ENCODE peak calls at places on chromosomes 13 and 19, in six cellular contexts. W is neuronal stem cell, Y is PC-9, G is breast epithelium, J is left ventricle myocardium inferior, U is stomach. V is an unnamed sample. For H3K36me3, the result is how much of the 10 kb centered on the place peaks cover.

GRCh38 chr13:80527400-80527799 is 186.5 kb upstream of the SPRY2 start:
- DNase-seq in W (no peak), Y (no peak), G (no peak), J (no peak), U (no peak), V (no peak)

GRCh38 chr19:2221250-2221831 is 14.8 kb downstream of the PLEKHJ1 start:
- DNase-seq in W (no peak), Y (no peak), G (no peak), J (no peak), U (no peak), V (no peak)

GRCh38 chr13:20815469-20815868 is 41.7 kb upstream of the EEF1AKMT1 start:
- DNase-seq in W (no peak), Y (no peak), G (no peak), J (no peak), U (no peak), V (no peak)

GRCh38 chr19:33406521-33407139 is 33.1 kb downstream of the CEBPG start:
- DNase-seq in W (peak), Y (peak), G (no peak), J (peak), U (peak), V (peak)

GRCh38 chr13:27770809-27771208 is 21.5 kb upstream of the GSX1 start:
- DNase-seq in W (no peak), Y (no peak), G (no peak), J (no peak), U (no peak), V (no peak)

GRCh38 chr19:38388310-38389100 is at the start of gene SPRED3:
- DNase-seq in W (no peak), Y (no peak), G (peak), J (no peak), U (peak), V (no peak)

GRCh38 chr19:8194528-8195275 is 14.5 kb upstream of the CERS4 start:
- DNase-seq in W (no peak), Y (no peak), G (no peak), J (no peak), U (peak), V (no peak)

GRCh38 chr13:101698400-101698799 is 245.9 kb downstream of the ITGBL1 start:
- DNase-seq in W (no peak), Y (no peak), G (no peak), J (no peak), U (no peak), V (no peak)

GRCh38 chr13:24717217-24717616 is 37.0 kb downstream of the ATP12A start:
- DNase-seq in W (no peak), Y (no peak), G (no peak), J (no peak), U (no peak), V (no peak)

GRCh38 chr13:66624302-66624701 is 605.8 kb downstream of the PCDH9 start:
- DNase-seq in W (no peak), Y (no peak), G (no peak), J (no peak), U (no peak), V (no peak)

GRCh38 chr13:78700121-78700910 is 41.4 kb upstream of the OBI1 start:
- DNase-seq in W (no peak), Y (no peak), G (no peak), J (no peak), U (no peak), V (no peak)

GRCh38 chr19:38793186-38793585 is 4.2 kb downstream of the LGALS7B start:
- DNase-seq in W (no peak), Y (peak), G (no peak), J (no peak), U (no peak), V (no peak)

GRCh38 chr13:27968316-27969072 is 621 bp downstream of the CDX2 start:
- DNase-seq in W (no peak), Y (no peak), G (no peak), J (no peak), U (peak), V (no peak)

GRCh38 chr19:22427587-22428298 is 5.6 kb upstream of the ZNF98 start:
- DNase-seq in W (no peak), Y (peak), G (peak), J (no peak), U (no peak), V (no peak)

GRCh38 chr13:41563501-41564001 is 106.2 kb downstream of the RGCC start:
- DNase-seq in W (no peak), Y (no peak), G (no peak), J (no peak), U (no peak), V (no peak)

GRCh38 chr19:3346677-3347353 is 19.6 kb upstream of the NFIC start:
- DNase-seq in W (no peak), Y (no peak), G (peak), J (peak), U (peak), V (no peak)

GRCh38 chr13:100875392-100876043 is 200.9 kb upstream of the TMTC4 start:
- DNase-seq in W (no peak), Y (no peak), G (no peak), J (no peak), U (no peak), V (no peak)

GRCh38 chr19:45202637-45203036 is 24.1 kb downstream of the BLOC1S3 start:
- DNase-seq in W (no peak), Y (no peak), G (peak), J (no peak), U (peak), V (no peak)

GRCh38 chr13:32381539-32381938 is 46.4 kb downstream of the N4BP2L1 start:
- DNase-seq in W (peak), Y (no peak), G (no peak), J (no peak), U (no peak), V (no peak)

GRCh38 chr19:13841339-13842293 is 35.3 kb upstream of the NANOS3 start:
- DNase-seq in W (no peak), Y (no peak), G (peak), J (no peak), U (peak), V (peak)

GRCh38 chr19:3178973-3179738 is 587 bp downstream of the S1PR4 start:
- DNase-seq in W (no peak), Y (no peak), G (no peak), J (no peak), U (no peak), V (no peak)

GRCh38 chr19:38173324-38174041 is 50.5 kb downstream of the DPF1 start:
- DNase-seq in W (no peak), Y (no peak), G (peak), J (peak), U (peak), V (peak)

GRCh38 chr19:44149776-44150175 is 8.4 kb downstream of the ZNF234 start:
- DNase-seq in W (no peak), Y (no peak), G (no peak), J (no peak), U (no peak), V (no peak)

GRCh38 chr19:44156475-44156874 is 8.4 kb upstream of the ZNF226 start:
- DNase-seq in W (no peak), Y (no peak), G (no peak), J (no peak), U (no peak), V (no peak)

DNA sequence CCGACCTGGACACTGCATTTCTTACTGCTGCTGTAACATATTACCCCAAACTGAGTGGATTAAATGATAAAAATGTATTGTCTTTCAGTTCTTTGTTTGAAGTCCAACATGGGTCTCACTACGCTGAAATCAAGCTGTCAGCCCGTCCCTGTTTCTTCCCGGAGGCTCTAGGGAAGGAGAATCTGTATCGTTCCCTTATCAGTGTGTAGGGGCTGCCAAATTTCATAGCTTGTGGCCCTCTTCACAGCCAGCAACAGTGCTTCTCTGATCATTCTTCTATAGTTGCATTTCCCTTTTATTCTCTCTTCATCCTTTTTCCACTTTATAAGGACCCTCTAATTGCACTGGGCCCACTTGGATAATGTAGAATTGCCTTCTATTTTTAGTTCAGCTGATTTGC is 10.1 kb downstream of the ZNF234 start:
- DNase-seq in W (no peak), Y (no peak), G (no peak), J (no peak), U (no peak), V (no peak)
- H3K27ac ChIP-seq in W (no peak), Y (no peak), G (no peak), J (peak), U (no peak), V (no peak)

DNA sequence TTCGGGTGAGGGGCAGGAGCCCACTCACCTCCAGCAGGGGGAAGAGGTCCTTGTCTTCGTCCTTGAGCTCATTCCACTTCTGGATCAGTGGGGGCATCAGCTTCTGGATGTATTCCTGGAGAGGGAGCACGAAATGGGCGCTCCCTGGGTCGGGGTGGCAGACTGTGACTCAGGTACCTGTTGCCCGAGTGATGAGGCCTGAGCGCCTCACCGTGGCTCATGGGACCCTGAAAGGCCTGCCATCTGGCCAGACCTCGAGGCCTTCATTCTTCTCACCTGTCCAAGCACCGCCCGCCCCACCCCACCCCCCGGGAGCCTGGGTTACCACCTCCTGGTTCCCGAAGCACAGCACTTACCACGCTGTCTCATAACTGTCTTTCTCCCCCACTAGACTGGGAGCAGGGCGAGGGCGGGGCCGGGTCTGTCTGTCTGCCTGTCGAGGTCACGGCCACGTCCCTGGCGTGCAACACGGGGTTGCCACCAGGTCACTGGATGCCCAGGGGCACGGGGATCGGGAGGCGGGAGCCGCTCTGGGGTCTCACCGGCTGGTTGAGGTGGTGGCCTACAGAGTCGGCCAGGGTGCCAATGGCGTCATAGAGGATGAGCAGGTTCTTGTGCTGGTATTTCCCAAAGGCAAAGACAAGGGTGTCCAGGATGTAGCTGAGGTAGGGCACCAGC is 9.4 kb upstream of the FBXW9 start:
- DNase-seq in W (no peak), Y (no peak), G (no peak), J (no peak), U (no peak), V (no peak)
- H3K36me3 ChIP-seq in W (half or more), Y (under half), G (under half), J (half or more), U (half or more), V (half or more)

DNA sequence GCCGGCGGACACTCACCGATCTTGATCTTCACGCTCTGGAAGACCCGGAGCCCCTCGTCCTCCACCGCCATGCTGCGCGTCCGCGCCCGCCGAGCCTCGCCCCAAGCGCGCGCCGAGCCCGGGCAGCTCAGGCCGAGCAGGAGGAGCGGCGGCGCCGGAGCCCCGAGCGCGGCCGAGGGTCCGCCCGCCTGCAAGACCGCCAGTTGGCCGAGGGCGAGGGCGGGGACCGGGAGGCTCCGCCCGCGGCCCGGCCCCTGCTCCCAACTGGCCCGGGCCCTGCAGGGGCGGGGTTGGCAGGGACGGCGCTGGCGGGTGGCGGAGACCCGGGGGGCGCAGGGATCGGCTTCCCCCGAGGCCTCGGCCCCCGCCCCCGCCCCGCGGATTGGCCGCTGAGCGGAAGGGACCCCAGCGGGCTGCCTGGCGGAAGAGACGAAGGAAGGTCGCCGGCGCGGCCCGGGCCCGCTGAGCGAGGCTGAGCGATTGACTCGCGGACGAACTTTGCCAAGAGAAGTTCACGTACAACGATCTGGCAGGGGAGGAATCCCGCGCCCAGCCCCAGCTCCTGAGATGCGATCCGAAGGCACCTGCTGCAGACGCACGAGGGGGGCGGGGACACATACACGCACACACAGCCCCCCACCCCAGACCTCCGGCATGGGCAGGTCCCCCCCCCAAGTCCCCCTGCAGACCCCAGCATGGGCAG is at the start of gene RASA3:
- DNase-seq in W (peak), Y (peak), G (no peak), J (peak), U (peak), V (no peak)
- H3K27ac ChIP-seq in W (no peak), Y (no peak), G (peak), J (peak), U (peak), V (peak)

DNA sequence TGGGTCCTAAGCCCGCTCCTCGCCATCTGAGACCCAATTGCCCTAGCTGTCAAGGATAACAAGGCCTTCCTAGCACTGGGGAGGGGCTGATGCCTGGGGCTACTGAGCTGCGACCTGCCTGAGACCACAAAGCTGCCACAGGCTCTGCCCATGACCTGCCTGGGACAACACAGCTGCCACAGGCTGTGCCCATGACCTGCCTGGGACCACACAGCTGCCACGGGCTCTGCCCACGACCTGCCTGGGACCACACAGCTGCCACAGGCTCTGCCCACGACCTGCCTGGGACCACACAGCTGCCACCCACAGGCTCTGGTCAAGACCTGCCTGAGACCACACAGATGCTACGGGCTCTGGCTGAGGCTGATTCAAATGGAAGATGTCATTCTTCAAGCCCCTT is 54.8 kb downstream of the EPS15L1 start:
- DNase-seq in W (no peak), Y (no peak), G (no peak), J (no peak), U (no peak), V (no peak)
- H3K36me3 ChIP-seq in W (half or more), Y (under half), G (under half), J (half or more), U (half or more), V (under half)

DNA sequence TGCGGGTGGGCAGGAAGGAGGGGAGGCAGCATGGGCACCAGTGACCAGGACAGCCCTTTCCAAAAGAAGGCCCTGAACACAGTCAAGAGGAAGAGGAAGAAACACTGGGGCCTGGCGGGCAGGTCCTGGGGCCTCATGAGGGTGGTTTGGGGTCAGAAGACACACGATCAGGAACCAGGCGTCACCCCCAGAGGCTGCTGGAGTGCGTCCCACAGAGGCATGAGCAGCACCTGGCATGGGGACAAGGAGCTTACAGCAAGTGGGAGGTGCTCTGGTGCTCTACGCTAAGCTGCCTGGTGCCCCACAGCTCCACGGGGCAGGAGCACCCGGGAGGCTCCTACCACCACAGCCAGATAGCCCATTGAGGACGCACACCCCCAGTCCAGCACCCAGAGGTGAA is 20.0 kb downstream of the ELL start:
- DNase-seq in W (no peak), Y (no peak), G (no peak), J (peak), U (peak), V (no peak)
- H3K27ac ChIP-seq in W (no peak), Y (no peak), G (peak), J (peak), U (peak), V (no peak)

GRCh38 chr13:110506396-110506795 is 55.1 kb downstream of the RAB20 start:
- DNase-seq in W (no peak), Y (no peak), G (no peak), J (no peak), U (peak), V (no peak)
- H3K36me3 ChIP-seq in W (half or more), Y (under half), G (under half), J (half or more), U (half or more), V (half or more)

GRCh38 chr13:73107970-73108369 is 49.2 kb downstream of the KLF5 start:
- DNase-seq in W (no peak), Y (no peak), G (no peak), J (no peak), U (no peak), V (no peak)
- H3K27ac ChIP-seq in W (no peak), Y (no peak), G (no peak), J (no peak), U (no peak), V (no peak)